ENCODE peak calls at places on chromosome 7, in four cellular contexts. One of them, this sample, is unnamed.
A peak's percentile ranks its signal among the peaks of the same experiment; 100 is the strongest.

GRCh38 chr7:18866359-18867036 is 250.9 kb downstream of the TWIST1 start:
- DNase-seq in keratinocyte: peak; percentile 52
- DNase-seq in mammary epithelial cell: peak; percentile 99
- DNase-seq in GM23338: no peak
- DNase-seq in this sample: peak; percentile 100

GRCh38 chr7:135710417-135711138 is 17.4 kb downstream of the SLC13A4 start:
- DNase-seq in keratinocyte: no peak
- DNase-seq in mammary epithelial cell: no peak
- DNase-seq in GM23338: peak; percentile 70
- DNase-seq in this sample: no peak

GRCh38 chr7:112084506-112084905 is 121.7 kb downstream of the DOCK4 start:
- DNase-seq in keratinocyte: no peak
- DNase-seq in mammary epithelial cell: peak; percentile 32
- DNase-seq in GM23338: no peak
- DNase-seq in this sample: peak; percentile 62

GRCh38 chr7:121343302-121343701 is 14.5 kb downstream of the WNT16 start:
- DNase-seq in keratinocyte: no peak
- DNase-seq in mammary epithelial cell: no peak
- DNase-seq in GM23338: no peak
- DNase-seq in this sample: no peak

GRCh38 chr7:71491331-71491730 is 359.4 kb downstream of the GALNT17 start:
- DNase-seq in keratinocyte: no peak
- DNase-seq in mammary epithelial cell: no peak
- DNase-seq in GM23338: no peak
- DNase-seq in this sample: no peak

GRCh38 chr7:111872837-111873646 is 310.8 kb upstream of the IMMP2L start:
- DNase-seq in keratinocyte: no peak
- DNase-seq in mammary epithelial cell: no peak
- DNase-seq in GM23338: peak; percentile 35
- DNase-seq in this sample: no peak

GRCh38 chr7:147483634-147484292 is 1106.8 kb upstream of the C7orf33 start:
- DNase-seq in keratinocyte: no peak
- DNase-seq in mammary epithelial cell: no peak
- DNase-seq in GM23338: no peak
- DNase-seq in this sample: peak; percentile 3

GRCh38 chr7:140209866-140210609 is 33.3 kb upstream of the KDM7A start:
- DNase-seq in keratinocyte: no peak
- DNase-seq in mammary epithelial cell: no peak
- DNase-seq in GM23338: no peak
- DNase-seq in this sample: no peak

GRCh38 chr7:75756340-75757297 is 15.4 kb downstream of the CCL26 start:
- DNase-seq in keratinocyte: no peak
- DNase-seq in mammary epithelial cell: no peak
- DNase-seq in GM23338: peak; percentile 66
- DNase-seq in this sample: peak; percentile 24

GRCh38 chr7:16647435-16647960 is 1.5 kb downstream of the BZW2 start:
- DNase-seq in keratinocyte: no peak
- DNase-seq in mammary epithelial cell: peak; percentile 54
- DNase-seq in GM23338: no peak
- DNase-seq in this sample: peak; percentile 27

GRCh38 chr7:150404172-150404784 is 25.1 kb downstream of the ZNF775 start:
- DNase-seq in keratinocyte: no peak
- DNase-seq in mammary epithelial cell: no peak
- DNase-seq in GM23338: no peak
- DNase-seq in this sample: no peak

GRCh38 chr7:136179829-136180721 is 202.9 kb upstream of the MTPN start:
- DNase-seq in keratinocyte: no peak
- DNase-seq in mammary epithelial cell: no peak
- DNase-seq in GM23338: no peak
- DNase-seq in this sample: no peak

GRCh38 chr7:6709808-6710207 is 3.1 kb upstream of the ZNF12 start:
- DNase-seq in keratinocyte: no peak
- DNase-seq in mammary epithelial cell: no peak
- DNase-seq in GM23338: peak; percentile 13
- DNase-seq in this sample: no peak

DNA sequence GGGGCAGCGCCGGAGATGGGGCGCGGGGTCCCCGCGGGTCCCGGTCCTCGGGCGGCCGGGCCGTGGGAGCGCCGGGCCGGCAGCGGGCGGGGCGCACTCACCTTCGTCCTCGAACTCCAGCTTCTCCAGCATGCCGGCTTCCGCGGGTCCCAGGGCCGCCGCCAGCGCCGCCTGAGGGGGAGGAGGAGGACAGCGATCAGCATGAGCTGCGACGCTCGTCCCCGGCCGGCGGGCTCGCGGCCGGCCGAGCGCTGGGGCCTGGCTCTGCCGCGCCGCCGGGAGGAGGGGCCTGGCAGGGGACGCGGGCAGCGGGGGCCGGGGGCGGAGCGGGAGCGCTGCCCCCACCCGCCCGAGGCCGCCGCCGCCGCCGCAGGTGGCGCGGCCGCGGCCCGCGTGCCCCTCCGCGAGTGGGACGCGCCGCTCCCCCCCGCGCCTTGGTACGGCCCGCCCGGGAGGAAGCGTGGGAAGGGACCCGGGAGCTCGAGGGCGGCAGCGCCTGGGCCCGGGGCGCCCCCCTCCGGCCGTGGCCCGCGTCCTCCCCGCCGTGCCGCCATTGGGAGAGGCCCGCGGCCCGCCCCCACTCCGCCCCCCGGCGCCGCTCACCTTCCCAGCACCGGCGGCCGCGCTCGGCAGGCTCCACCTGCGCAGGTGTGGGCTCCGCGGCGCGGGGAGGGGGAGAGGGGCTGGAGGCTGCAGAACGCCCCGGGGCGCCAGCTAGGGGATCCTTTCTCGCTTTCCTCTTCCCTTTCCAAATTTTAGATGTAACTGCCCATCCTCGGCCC is 112.5 kb upstream of the RHEB start:
- DNase-seq in keratinocyte: no peak
- DNase-seq in mammary epithelial cell: peak; percentile 78
- DNase-seq in GM23338: peak; percentile 86
- DNase-seq in this sample: peak; percentile 74
- H2AFZ ChIP-seq in keratinocyte: peak overlapping the region; percentile 45
- H2AFZ ChIP-seq in mammary epithelial cell: peak overlapping the region; percentile 81
- H2AFZ ChIP-seq in GM23338: peak overlapping the region; percentile 97
- H2AFZ ChIP-seq in this sample: no peak overlapping the region

DNA sequence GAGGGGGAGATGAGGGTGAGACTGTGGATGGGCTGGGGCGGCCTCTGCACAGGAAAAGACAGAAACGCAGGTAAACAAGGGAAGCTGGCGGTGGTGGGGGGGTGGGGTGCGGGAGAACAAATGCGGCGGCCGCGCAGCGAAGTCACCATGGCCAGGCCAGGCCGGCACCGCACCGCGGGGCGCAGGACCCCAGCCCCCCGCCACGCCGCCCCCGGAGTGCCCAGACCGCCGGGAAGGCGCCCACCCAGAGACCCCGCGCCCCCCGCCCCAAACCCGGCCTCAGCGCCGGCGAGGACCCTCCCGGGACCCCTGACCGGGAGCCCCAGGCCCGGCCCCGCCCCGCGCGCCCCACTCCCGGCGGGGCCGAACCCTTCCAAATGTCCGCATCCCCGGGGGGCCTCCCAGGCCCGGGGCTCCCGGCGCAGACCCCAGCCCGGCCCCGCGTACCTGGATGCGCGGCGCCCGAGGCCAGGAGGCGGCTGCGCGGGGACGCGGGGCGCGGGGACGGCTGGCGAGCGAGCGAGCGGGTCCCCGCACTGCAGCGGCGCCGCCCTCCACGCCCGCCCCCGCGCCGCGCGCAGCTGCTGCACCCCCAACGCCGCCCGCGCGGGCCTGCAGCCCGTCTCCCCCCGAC is 14.4 kb upstream of the DNAAF5 start:
- DNase-seq in keratinocyte: no peak
- DNase-seq in mammary epithelial cell: no peak
- DNase-seq in GM23338: peak; percentile 45
- DNase-seq in this sample: no peak
- H3K4me3 ChIP-seq in keratinocyte: no peak overlapping the region
- H3K4me3 ChIP-seq in mammary epithelial cell: no peak overlapping the region
- H3K4me3 ChIP-seq in GM23338: peak overlapping the region; percentile 57
- H3K4me3 ChIP-seq in this sample: peak overlapping the region; percentile 51

GRCh38 chr7:27435461-27435860 is 192.9 kb downstream of the EVX1 start:
- DNase-seq in keratinocyte: no peak
- DNase-seq in mammary epithelial cell: no peak
- DNase-seq in GM23338: no peak
- DNase-seq in this sample: peak; percentile 59

GRCh38 chr7:27431465-27431864 is 188.9 kb downstream of the EVX1 start:
- DNase-seq in keratinocyte: no peak
- DNase-seq in mammary epithelial cell: no peak
- DNase-seq in GM23338: no peak
- DNase-seq in this sample: no peak

GRCh38 chr7:27433581-27433980 is 191.0 kb downstream of the EVX1 start:
- DNase-seq in keratinocyte: no peak
- DNase-seq in mammary epithelial cell: no peak
- DNase-seq in GM23338: peak; percentile 42
- DNase-seq in this sample: no peak

GRCh38 chr7:27438878-27439589 is 196.4 kb downstream of the EVX1 start:
- DNase-seq in keratinocyte: no peak
- DNase-seq in mammary epithelial cell: no peak
- DNase-seq in GM23338: no peak
- DNase-seq in this sample: no peak

GRCh38 chr7:27434729-27435400 is 192.3 kb downstream of the EVX1 start:
- DNase-seq in keratinocyte: no peak
- DNase-seq in mammary epithelial cell: no peak
- DNase-seq in GM23338: peak; percentile 44
- DNase-seq in this sample: no peak
- TF ChIP-seq CTCF in keratinocyte: no peak
- TF ChIP-seq CTCF in mammary epithelial cell: no peak
- TF ChIP-seq CTCF in GM23338: peak; percentile 62
- TF ChIP-seq CTCF in this sample: peak; percentile 27

DNA sequence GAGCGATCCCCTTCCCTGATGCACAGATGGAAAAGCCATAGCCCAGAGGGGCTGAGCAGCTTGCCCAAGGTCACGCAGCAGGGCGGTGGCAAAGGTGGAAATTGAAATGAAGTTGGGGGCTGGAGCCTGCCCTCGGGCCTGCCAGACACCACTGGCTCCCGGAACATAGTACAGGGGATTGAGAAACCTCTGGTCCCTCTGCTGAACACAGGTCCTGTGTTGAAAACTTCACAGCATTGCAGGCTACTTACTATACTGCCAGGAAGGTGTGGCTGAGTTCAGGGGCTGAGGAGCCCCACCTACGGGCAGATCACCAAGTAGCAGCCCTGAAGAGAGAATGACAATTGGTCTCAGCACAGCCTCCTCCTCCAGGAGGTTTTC is 326.7 kb downstream of the PLXNA4 start:
- DNase-seq in keratinocyte: no peak
- DNase-seq in mammary epithelial cell: peak; percentile 6
- DNase-seq in GM23338: peak; percentile 79
- DNase-seq in this sample: peak; percentile 31
- H2AFZ ChIP-seq in keratinocyte: no peak overlapping the region
- H2AFZ ChIP-seq in mammary epithelial cell: no peak overlapping the region
- H2AFZ ChIP-seq in GM23338: peak overlapping the region; percentile 60
- H2AFZ ChIP-seq in this sample: no peak overlapping the region

GRCh38 chr7:27112361-27112760 is 9.9 kb upstream of the HOXA2 start:
- DNase-seq in keratinocyte: no peak
- DNase-seq in mammary epithelial cell: peak; percentile 32
- DNase-seq in GM23338: no peak
- DNase-seq in this sample: no peak
- H3K4me3 ChIP-seq in keratinocyte: peak overlapping the region; percentile 72
- H3K4me3 ChIP-seq in mammary epithelial cell: peak overlapping the region; percentile 71
- H3K4me3 ChIP-seq in GM23338: no peak overlapping the region
- H3K4me3 ChIP-seq in this sample: peak overlapping the region; percentile 51

GRCh38 chr7:123054357-123055133 is 59.0 kb upstream of the TAS2R16 start:
- DNase-seq in keratinocyte: no peak
- DNase-seq in mammary epithelial cell: peak; percentile 27
- DNase-seq in GM23338: peak; percentile 69
- DNase-seq in this sample: no peak
- TF ChIP-seq CTCF in keratinocyte: no peak
- TF ChIP-seq CTCF in mammary epithelial cell: peak; percentile 23
- TF ChIP-seq CTCF in GM23338: peak; percentile 82
- TF ChIP-seq CTCF in this sample: no peak

GRCh38 chr7:80458822-80459725 is 52.8 kb downstream of the GNAT3 start:
- DNase-seq in keratinocyte: no peak
- DNase-seq in mammary epithelial cell: no peak
- DNase-seq in GM23338: no peak
- DNase-seq in this sample: no peak
- H2AFZ ChIP-seq in keratinocyte: no peak overlapping the region
- H2AFZ ChIP-seq in mammary epithelial cell: no peak overlapping the region
- H2AFZ ChIP-seq in GM23338: no peak overlapping the region
- H2AFZ ChIP-seq in this sample: peak overlapping the region; percentile 55

GRCh38 chr7:155213385-155213784 is 84.3 kb upstream of the INSIG1 start:
- DNase-seq in keratinocyte: no peak
- DNase-seq in mammary epithelial cell: no peak
- DNase-seq in GM23338: no peak
- DNase-seq in this sample: peak; percentile 50
- H3K4me3 ChIP-seq in keratinocyte: no peak overlapping the region
- H3K4me3 ChIP-seq in mammary epithelial cell: no peak overlapping the region
- H3K4me3 ChIP-seq in GM23338: no peak overlapping the region
- H3K4me3 ChIP-seq in this sample: no peak overlapping the region

DNA sequence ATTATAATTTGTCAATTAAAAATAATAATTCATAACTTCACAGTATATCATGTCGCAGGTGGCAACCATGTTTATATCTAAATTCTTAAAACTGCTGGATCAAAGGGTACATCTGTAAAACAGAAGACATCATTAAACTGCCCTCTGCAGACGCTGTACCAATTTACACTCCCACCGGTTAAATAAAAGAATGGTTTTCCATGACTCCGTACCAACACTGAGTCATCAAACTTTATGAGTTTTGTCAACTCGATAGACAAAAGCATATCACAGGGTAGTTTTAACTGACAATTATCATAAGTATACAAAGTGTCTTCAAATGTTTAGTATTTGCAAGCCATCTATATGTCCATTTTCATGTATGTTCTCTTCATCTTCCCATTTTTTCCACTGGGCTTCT is 5.7 kb upstream of the GSTK1 start:
- DNase-seq in keratinocyte: no peak
- DNase-seq in mammary epithelial cell: peak; percentile 31
- DNase-seq in GM23338: no peak
- DNase-seq in this sample: no peak
- TF ChIP-seq CTCF in keratinocyte: no peak
- TF ChIP-seq CTCF in mammary epithelial cell: no peak
- TF ChIP-seq CTCF in GM23338: no peak
- TF ChIP-seq CTCF in this sample: no peak

This sample was measured in fibroblast of lung.